ENCODE peak calls at places on chromosome 1, in six cellular contexts. X, E, D, V, I and Q are unnamed samples.

GRCh38 chr1:230287674-230288315 is 138.3 kb downstream of the PGBD5 start:
- DNase-seq in I (no peak), E (no peak), X (no peak), D (no peak), V (no peak), Q (no peak)

GRCh38 chr1:97936976-97937375 is 16.1 kb upstream of the DPYD start:
- DNase-seq in D (no peak), I (no peak), E (no peak), V (peak), X (no peak), Q (no peak)

GRCh38 chr1:215824245-215824644 is 257.1 kb downstream of the KCTD3 start:
- DNase-seq in V (no peak), E (no peak), D (no peak), I (no peak), X (peak), Q (no peak)

GRCh38 chr1:157134442-157134841 is 3.8 kb downstream of the ETV3 start:
- DNase-seq in I (no peak), X (no peak), D (no peak), E (no peak), V (no peak), Q (no peak)

GRCh38 chr1:236692128-236692527 is 5.8 kb downstream of the ACTN2 start:
- DNase-seq in X (no peak), V (no peak), E (no peak), D (no peak), I (no peak), Q (no peak)

GRCh38 chr1:966603-967295 is 467 bp downstream of the PLEKHN1 start:
- DNase-seq in X (peak), D (peak), I (no peak), V (no peak), E (peak), Q (peak)

GRCh38 chr1:16175610-16176553 is 20.0 kb upstream of the EPHA2 start:
- DNase-seq in D (no peak), X (peak), V (peak), E (no peak), I (peak), Q (no peak)

GRCh38 chr1:155940531-155940992 is 876 bp upstream of the RXFP4 start:
- DNase-seq in X (peak), E (no peak), V (no peak), I (peak), D (no peak), Q (no peak)

GRCh38 chr1:89069955-89070354 is 4.9 kb upstream of the GBP1 start:
- DNase-seq in E (no peak), V (no peak), I (no peak), D (no peak), X (no peak), Q (no peak)

GRCh38 chr1:52603301-52603675 is 1.1 kb downstream of the GPX7 start:
- DNase-seq in D (no peak), E (no peak), I (no peak), V (no peak), X (no peak), Q (no peak)

GRCh38 chr1:228338521-228339051 is 68.0 kb downstream of the TRIM11 start:
- DNase-seq in D (no peak), V (no peak), E (no peak), I (no peak), X (no peak), Q (peak)

GRCh38 chr1:229047161-229047840 is 223.6 kb upstream of the RAB4A start:
- DNase-seq in V (no peak), I (no peak), E (no peak), X (no peak), D (no peak), Q (no peak)

GRCh38 chr1:24641646-24642151 is 1.4 kb upstream of the SRRM1 start:
- DNase-seq in E (peak), I (no peak), X (peak), V (no peak), D (no peak), Q (no peak)

GRCh38 chr1:214141486-214141885 is 139.5 kb upstream of the SMYD2 start:
- DNase-seq in I (no peak), V (no peak), E (no peak), X (no peak), D (no peak), Q (no peak)